ENCODE peak calls at places on chromosomes 16 and 17, in ten cellular contexts. O is SHP77; H is osteoblast; V is H54; C is heart left ventricle; Y is T47D; Q is NCI-H1436 treated with DMSO at 0.1 percent for 48 hours; L is ACHN; J is stimulated activated CD8-positive, alpha-beta memory T cell treated with anti-CD3 and anti-CD28 coated beads, Interleukin-7, amount 100 ng/mL, for 1 hour; B is stimulated activated CD4-positive, alpha-beta T cell treated with anti-CD3 and anti-CD28 coated beads, Interleukin-4, amount 100 ng/mL, for 24 hours. T is an unnamed sample.

GRCh38 chr16:16005725-16006124 is 56.3 kb downstream of the ABCC1 start:
- DNase-seq in O (no peak), H (no peak), V (no peak), C (no peak), Y (no peak), Q (no peak), L (peak), J (no peak), B (no peak), T (no peak)

GRCh38 chr17:8482546-8482945 is 46.9 kb downstream of the NDEL1 start:
- DNase-seq in O (no peak), H (no peak), V (no peak), C (no peak), Y (no peak), Q (no peak), L (no peak), J (no peak), B (no peak), T (no peak)

GRCh38 chr17:78933959-78934568 is 8.9 kb upstream of the TIMP2 start:
- DNase-seq in O (peak), H (peak), V (peak), C (peak), Y (peak), Q (peak), L (peak), J (no peak), B (no peak), T (peak)

GRCh38 chr17:74455025-74455585 is 11.3 kb upstream of the CD300A start:
- DNase-seq in O (no peak), H (peak), V (no peak), C (peak), Y (no peak), Q (no peak), L (no peak), J (no peak), B (no peak), T (no peak)

GRCh38 chr16:88854306-88855111 is 2.2 kb downstream of the GALNS start:
- DNase-seq in O (no peak), H (no peak), V (no peak), C (no peak), Y (no peak), Q (no peak), L (no peak), J (no peak), B (peak), T (no peak)

GRCh38 chr17:1627219-1627986 is 1.2 kb downstream of the SLC43A2 start:
- DNase-seq in O (no peak), H (peak), V (no peak), C (no peak), Y (no peak), Q (no peak), L (no peak), J (no peak), B (no peak), T (no peak)

GRCh38 chr17:41800601-41801373 is 11.0 kb downstream of the P3H4 start:
- DNase-seq in O (peak), H (peak), V (no peak), C (no peak), Y (no peak), Q (no peak), L (peak), J (no peak), B (no peak), T (peak)

GRCh38 chr17:44209786-44210341 is 9.6 kb downstream of the UBTF start:
- DNase-seq in O (no peak), H (peak), V (no peak), C (peak), Y (no peak), Q (no peak), L (no peak), J (no peak), B (peak), T (no peak)

GRCh38 chr16:85302018-85302847 is 190.0 kb upstream of the CIBAR2 start:
- DNase-seq in O (no peak), H (peak), V (peak), C (no peak), Y (no peak), Q (no peak), L (no peak), J (no peak), B (no peak), T (no peak)

GRCh38 chr17:82281076-82281475 is 7.6 kb upstream of the CSNK1D start:
- DNase-seq in O (no peak), H (peak), V (no peak), C (no peak), Y (no peak), Q (no peak), L (no peak), J (no peak), B (no peak), T (no peak)

GRCh38 chr17:40325156-40326013 is 16.4 kb downstream of the RARA start:
- DNase-seq in O (no peak), H (peak), V (no peak), C (peak), Y (no peak), Q (no peak), L (no peak), J (no peak), B (no peak), T (no peak)

GRCh38 chr16:81035975-81036750 is 521 bp downstream of the ATMIN start:
- DNase-seq in O (peak), H (peak), V (peak), C (peak), Y (peak), Q (no peak), L (peak), J (no peak), B (peak), T (no peak)

GRCh38 chr16:11681526-11681925 is 13.3 kb downstream of the SNN start:
- DNase-seq in O (peak), H (no peak), V (no peak), C (no peak), Y (no peak), Q (no peak), L (no peak), J (no peak), B (no peak), T (no peak)

GRCh38 chr16:77043076-77043475 is 147.9 kb upstream of the MON1B start:
- DNase-seq in O (peak), H (peak), V (no peak), C (no peak), Y (no peak), Q (no peak), L (peak), J (no peak), B (no peak), T (peak)

GRCh38 chr17:4587195-4587594 is 2.9 kb downstream of the SMTNL2 start:
- DNase-seq in O (no peak), H (peak), V (no peak), C (no peak), Y (no peak), Q (no peak), L (no peak), J (no peak), B (no peak), T (no peak)

GRCh38 chr17:44628234-44629188 is 27.8 kb upstream of the MEIOC start:
- DNase-seq in O (peak), H (no peak), V (no peak), C (peak), Y (no peak), Q (no peak), L (no peak), J (no peak), B (no peak), T (no peak)

GRCh38 chr17:45663772-45664171 is 120.3 kb upstream of the CRHR1 start:
- DNase-seq in O (no peak), H (peak), V (no peak), C (no peak), Y (no peak), Q (no peak), L (no peak), J (no peak), B (no peak), T (no peak)

GRCh38 chr17:61584866-61585265 is 6.2 kb downstream of the NACA2 start:
- DNase-seq in O (no peak), H (no peak), V (no peak), C (no peak), Y (no peak), Q (no peak), L (no peak), J (no peak), B (no peak), T (no peak)

GRCh38 chr16:69112285-69113129 is 7.1 kb downstream of the HAS3 start:
- DNase-seq in O (peak), H (peak), V (peak), C (peak), Y (peak), Q (no peak), L (peak), J (no peak), B (peak), T (peak)

GRCh38 chr17:61426482-61427304 is 25.5 kb upstream of the TBX4 start:
- DNase-seq in O (no peak), H (no peak), V (no peak), C (no peak), Y (no peak), Q (no peak), L (peak), J (no peak), B (no peak), T (no peak)

GRCh38 chr16:77853125-77853524 is 64.8 kb downstream of the VAT1L start:
- DNase-seq in O (no peak), H (no peak), V (no peak), C (no peak), Y (no peak), Q (no peak), L (no peak), J (no peak), B (no peak), T (no peak)

GRCh38 chr16:21603920-21604319 is 4.5 kb downstream of the METTL9 start:
- DNase-seq in O (no peak), H (peak), V (no peak), C (no peak), Y (no peak), Q (no peak), L (peak), J (no peak), B (no peak), T (no peak)

GRCh38 chr17:20009302-20010098 is at the start of gene SPECC1:
- DNase-seq in O (peak), H (no peak), V (peak), C (peak), Y (peak), Q (peak), L (peak), J (peak), B (peak), T (peak)

GRCh38 chr16:73064996-73065349 is 17.0 kb upstream of the ZFHX3 start:
- DNase-seq in O (no peak), H (no peak), V (no peak), C (no peak), Y (no peak), Q (no peak), L (no peak), J (no peak), B (no peak), T (no peak)

GRCh38 chr17:79952265-79952877 is 83.3 kb downstream of the TBC1D16 start:
- DNase-seq in O (no peak), H (no peak), V (no peak), C (peak), Y (no peak), Q (no peak), L (no peak), J (no peak), B (no peak), T (no peak)

GRCh38 chr17:19533718-19534561 is at the start of gene SLC47A1:
- DNase-seq in O (no peak), H (peak), V (no peak), C (peak), Y (peak), Q (no peak), L (peak), J (no peak), B (peak), T (peak)

T was measured in NCI-H460.